ENCODE peak calls at places on chromosomes 13 and 19, in seven cellular contexts. One of them, this sample, is unnamed.

GRCh38 chr13:75418997-75419396 is 63.0 kb downstream of the TBC1D4 start:
- DNase-seq in pancreas: no peak
- DNase-seq in stomach: no peak
- DNase-seq in tibial nerve: no peak
- DNase-seq in mucosa of descending colon: no peak
- DNase-seq in IMR-90: peak; percentile 21
- DNase-seq in ovary: no peak
- DNase-seq in this sample: no peak

GRCh38 chr19:7872306-7873204 is 1.6 kb downstream of the PRR36 start:
- DNase-seq in tibial nerve: no peak
- DNase-seq in ovary: no peak
- DNase-seq in IMR-90: no peak
- DNase-seq in stomach: no peak
- DNase-seq in pancreas: no peak
- DNase-seq in mucosa of descending colon: no peak
- DNase-seq in this sample: no peak

GRCh38 chr13:52916483-52916990 is 68.1 kb upstream of the PCDH8 start:
- DNase-seq in tibial nerve: no peak
- DNase-seq in pancreas: no peak
- DNase-seq in mucosa of descending colon: no peak
- DNase-seq in IMR-90: no peak
- DNase-seq in stomach: no peak
- DNase-seq in ovary: no peak
- DNase-seq in this sample: no peak

GRCh38 chr13:110226051-110226562 is 80.8 kb downstream of the COL4A1 start:
- DNase-seq in tibial nerve: no peak
- DNase-seq in pancreas: no peak
- DNase-seq in IMR-90: peak; percentile 64
- DNase-seq in stomach: no peak
- DNase-seq in ovary: no peak
- DNase-seq in mucosa of descending colon: no peak
- DNase-seq in this sample: no peak

GRCh38 chr13:113631341-113632095 is 26.5 kb downstream of the ATP4B start:
- DNase-seq in mucosa of descending colon: no peak
- DNase-seq in pancreas: peak; percentile 13
- DNase-seq in ovary: no peak
- DNase-seq in IMR-90: no peak
- DNase-seq in tibial nerve: no peak
- DNase-seq in stomach: no peak
- DNase-seq in this sample: no peak

GRCh38 chr19:35236638-35237400 is 8.3 kb upstream of the FAM187B start:
- DNase-seq in tibial nerve: no peak
- DNase-seq in pancreas: no peak
- DNase-seq in mucosa of descending colon: peak; percentile 51
- DNase-seq in ovary: no peak
- DNase-seq in IMR-90: no peak
- DNase-seq in stomach: no peak
- DNase-seq in this sample: no peak

GRCh38 chr13:98419786-98420559 is 156.9 kb downstream of the STK24 start:
- DNase-seq in IMR-90: no peak
- DNase-seq in ovary: no peak
- DNase-seq in mucosa of descending colon: no peak
- DNase-seq in tibial nerve: no peak
- DNase-seq in pancreas: no peak
- DNase-seq in stomach: no peak
- DNase-seq in this sample: no peak

GRCh38 chr13:99018418-99019180 is 40.7 kb upstream of the DOCK9 start:
- DNase-seq in tibial nerve: no peak
- DNase-seq in stomach: no peak
- DNase-seq in pancreas: no peak
- DNase-seq in IMR-90: peak; percentile 68
- DNase-seq in ovary: no peak
- DNase-seq in mucosa of descending colon: no peak
- DNase-seq in this sample: no peak

GRCh38 chr19:13986348-13986904 is 19.7 kb downstream of the RFX1 start:
- DNase-seq in IMR-90: peak; percentile 72
- DNase-seq in mucosa of descending colon: peak; percentile 84
- DNase-seq in tibial nerve: peak; percentile 64
- DNase-seq in pancreas: no peak
- DNase-seq in stomach: peak; percentile 82
- DNase-seq in ovary: peak; percentile 52
- DNase-seq in this sample: peak; percentile 64

GRCh38 chr19:892243-892996 is 567 bp downstream of the MED16 start:
- DNase-seq in ovary: peak; percentile 68
- DNase-seq in IMR-90: no peak
- DNase-seq in stomach: no peak
- DNase-seq in mucosa of descending colon: no peak
- DNase-seq in tibial nerve: no peak
- DNase-seq in pancreas: peak; percentile 78
- DNase-seq in this sample: no peak

GRCh38 chr19:42126565-42126964 is 5.7 kb downstream of the POU2F2 start:
- DNase-seq in stomach: no peak
- DNase-seq in mucosa of descending colon: no peak
- DNase-seq in tibial nerve: no peak
- DNase-seq in pancreas: no peak
- DNase-seq in IMR-90: no peak
- DNase-seq in ovary: no peak
- DNase-seq in this sample: no peak

GRCh38 chr13:28489536-28489935 is 5.4 kb downstream of the FLT1 start:
- DNase-seq in stomach: no peak
- DNase-seq in pancreas: no peak
- DNase-seq in mucosa of descending colon: no peak
- DNase-seq in ovary: no peak
- DNase-seq in tibial nerve: no peak
- DNase-seq in IMR-90: peak; percentile 45
- DNase-seq in this sample: no peak

GRCh38 chr13:45604892-45605291 is 10.6 kb downstream of the ERICH6B start:
- DNase-seq in ovary: no peak
- DNase-seq in IMR-90: no peak
- DNase-seq in stomach: no peak
- DNase-seq in mucosa of descending colon: no peak
- DNase-seq in pancreas: no peak
- DNase-seq in tibial nerve: no peak
- DNase-seq in this sample: no peak

GRCh38 chr19:35404879-35405622 is 34.2 kb downstream of the GPR42 start:
- DNase-seq in IMR-90: peak; percentile 92
- DNase-seq in tibial nerve: no peak
- DNase-seq in mucosa of descending colon: peak; percentile 22
- DNase-seq in stomach: peak; percentile 37
- DNase-seq in pancreas: no peak
- DNase-seq in ovary: no peak
- DNase-seq in this sample: no peak

GRCh38 chr13:57353831-57354230 is 186.8 kb downstream of the PRR20E start:
- DNase-seq in mucosa of descending colon: no peak
- DNase-seq in stomach: no peak
- DNase-seq in tibial nerve: no peak
- DNase-seq in IMR-90: no peak
- DNase-seq in pancreas: no peak
- DNase-seq in ovary: no peak
- DNase-seq in this sample: no peak

GRCh38 chr19:35775046-35775297 is 392 bp upstream of the ARHGAP33 start:
- DNase-seq in pancreas: no peak
- DNase-seq in tibial nerve: no peak
- DNase-seq in ovary: no peak
- DNase-seq in mucosa of descending colon: peak; percentile 16
- DNase-seq in IMR-90: no peak
- DNase-seq in stomach: no peak
- DNase-seq in this sample: no peak

GRCh38 chr13:25668345-25668744 is 296.6 kb downstream of the ATP8A2 start:
- DNase-seq in mucosa of descending colon: no peak
- DNase-seq in pancreas: no peak
- DNase-seq in tibial nerve: no peak
- DNase-seq in IMR-90: no peak
- DNase-seq in stomach: no peak
- DNase-seq in ovary: no peak
- DNase-seq in this sample: no peak

GRCh38 chr19:18494267-18494607 is 27.6 kb downstream of the ELL start:
- DNase-seq in ovary: no peak
- DNase-seq in pancreas: no peak
- DNase-seq in stomach: no peak
- DNase-seq in mucosa of descending colon: no peak
- DNase-seq in tibial nerve: no peak
- DNase-seq in IMR-90: peak; percentile 69
- DNase-seq in this sample: no peak

DNA sequence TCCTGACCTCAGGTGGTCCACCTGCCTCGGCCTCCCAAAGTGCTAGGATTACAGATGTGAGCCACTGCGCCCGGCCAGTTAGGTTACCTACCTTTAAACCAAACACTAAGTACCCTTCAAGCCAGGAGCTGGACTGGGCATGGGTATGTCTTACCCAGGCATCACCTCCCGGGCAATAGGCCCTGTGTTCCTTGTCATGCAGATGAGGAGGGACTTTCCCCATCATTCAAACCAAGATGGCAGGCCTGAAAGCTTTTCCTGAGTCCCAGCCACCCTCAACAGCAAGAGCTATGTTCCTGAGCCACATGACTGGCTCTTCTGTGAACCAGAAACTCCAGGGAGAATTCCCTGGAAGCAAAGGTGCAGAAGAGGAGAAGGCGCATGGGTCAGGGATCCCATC is 9.5 kb downstream of the RAB8A start:
- DNase-seq in tibial nerve: no peak
- DNase-seq in pancreas: no peak
- DNase-seq in ovary: no peak
- DNase-seq in mucosa of descending colon: no peak
- DNase-seq in IMR-90: no peak
- DNase-seq in stomach: no peak
- DNase-seq in this sample: no peak
- H3K4me1 ChIP-seq in tibial nerve: peaks cover 35% of the 10 kb centered on the region
- H3K4me1 ChIP-seq in pancreas: no peaks in the 10 kb centered on the region
- H3K4me1 ChIP-seq in ovary: no peaks in the 10 kb centered on the region
- H3K4me1 ChIP-seq in mucosa of descending colon: peaks cover 16% of the 10 kb centered on the region
- H3K4me1 ChIP-seq in IMR-90: no peaks in the 10 kb centered on the region
- H3K4me1 ChIP-seq in stomach: peaks cover 22% of the 10 kb centered on the region
- H3K4me1 ChIP-seq in this sample: no peaks in the 10 kb centered on the region

DNA sequence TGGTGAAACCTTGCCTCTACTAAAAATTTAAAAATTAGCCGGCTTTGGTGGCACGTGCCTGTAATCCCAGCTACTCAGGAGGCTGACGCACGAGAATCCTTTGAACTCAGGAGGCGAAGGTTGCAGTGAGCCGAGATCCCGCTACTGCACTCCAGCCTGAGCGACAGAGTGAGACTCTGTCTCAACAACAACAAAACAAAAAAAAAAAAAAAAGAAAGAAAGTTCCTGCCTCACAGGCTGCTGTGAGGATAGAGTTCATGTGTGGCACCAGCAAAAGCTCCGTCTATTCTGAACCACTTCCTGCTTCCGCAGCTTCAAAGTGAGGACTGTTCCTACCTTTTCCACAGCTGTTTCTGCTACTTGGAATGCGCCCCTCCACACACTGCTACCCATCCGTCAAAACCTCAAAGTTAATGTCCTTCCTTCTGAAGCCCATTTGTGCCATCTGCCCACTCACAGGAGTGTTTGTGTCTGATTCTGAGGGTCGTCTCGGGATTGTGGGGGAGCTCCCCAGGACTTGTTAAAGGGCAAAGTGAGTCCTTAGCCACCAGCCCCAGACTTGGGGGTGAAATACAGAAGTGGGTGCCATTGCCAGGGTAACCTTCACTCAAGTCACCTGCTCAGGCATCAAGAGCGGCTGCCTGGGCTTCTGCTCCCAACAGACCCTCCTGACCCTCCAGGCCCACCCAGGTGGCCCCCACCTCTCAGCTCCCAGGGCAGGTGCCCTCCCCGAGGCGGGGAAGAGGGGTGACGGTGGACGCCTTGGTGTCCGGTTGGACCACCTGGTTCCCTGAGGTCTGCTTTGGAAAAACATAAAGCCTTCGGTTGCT is 2.9 kb downstream of the MFSD12 start:
- DNase-seq in IMR-90: no peak
- DNase-seq in tibial nerve: no peak
- DNase-seq in stomach: no peak
- DNase-seq in pancreas: no peak
- DNase-seq in mucosa of descending colon: no peak
- DNase-seq in ovary: no peak
- DNase-seq in this sample: no peak
- H3K4me1 ChIP-seq in IMR-90: peaks cover 16% of the 10 kb centered on the region
- H3K4me1 ChIP-seq in tibial nerve: peaks cover 29% of the 10 kb centered on the region
- H3K4me1 ChIP-seq in stomach: peaks cover 49% of the 10 kb centered on the region
- H3K4me1 ChIP-seq in pancreas: no peaks in the 10 kb centered on the region
- H3K4me1 ChIP-seq in mucosa of descending colon: peaks cover 17% of the 10 kb centered on the region
- H3K4me1 ChIP-seq in ovary: peaks cover 10% of the 10 kb centered on the region
- H3K4me1 ChIP-seq in this sample: peaks cover 2% of the 10 kb centered on the region

GRCh38 chr13:95258619-95259194 is 42.5 kb downstream of the ABCC4 start:
- DNase-seq in stomach: no peak
- DNase-seq in tibial nerve: no peak
- DNase-seq in IMR-90: no peak
- DNase-seq in ovary: no peak
- DNase-seq in pancreas: peak; percentile 40
- DNase-seq in mucosa of descending colon: no peak
- DNase-seq in this sample: no peak
- H3K4me1 ChIP-seq in stomach: no peaks in the 10 kb centered on the region
- H3K4me1 ChIP-seq in tibial nerve: no peaks in the 10 kb centered on the region
- H3K4me1 ChIP-seq in IMR-90: peaks cover 20% of the 10 kb centered on the region
- H3K4me1 ChIP-seq in ovary: no peaks in the 10 kb centered on the region
- H3K4me1 ChIP-seq in pancreas: no peaks in the 10 kb centered on the region
- H3K4me1 ChIP-seq in mucosa of descending colon: no peaks in the 10 kb centered on the region
- H3K4me1 ChIP-seq in this sample: no peaks in the 10 kb centered on the region

GRCh38 chr13:44104969-44105368 is 225.3 kb downstream of the LACC1 start:
- DNase-seq in ovary: no peak
- DNase-seq in tibial nerve: no peak
- DNase-seq in mucosa of descending colon: no peak
- DNase-seq in IMR-90: no peak
- DNase-seq in pancreas: no peak
- DNase-seq in stomach: no peak
- DNase-seq in this sample: no peak
- H3K4me1 ChIP-seq in ovary: peaks cover 4% of the 10 kb centered on the region
- H3K4me1 ChIP-seq in tibial nerve: peaks cover 9% of the 10 kb centered on the region
- H3K4me1 ChIP-seq in mucosa of descending colon: peaks cover 29% of the 10 kb centered on the region
- H3K4me1 ChIP-seq in IMR-90: no peaks in the 10 kb centered on the region
- H3K4me1 ChIP-seq in pancreas: no peaks in the 10 kb centered on the region
- H3K4me1 ChIP-seq in stomach: peaks cover 34% of the 10 kb centered on the region
- H3K4me1 ChIP-seq in this sample: no peaks in the 10 kb centered on the region

GRCh38 chr19:55602104-55603001 is 2.3 kb downstream of the ZNF524 start:
- DNase-seq in mucosa of descending colon: no peak
- DNase-seq in ovary: peak; percentile 63
- DNase-seq in tibial nerve: no peak
- DNase-seq in IMR-90: no peak
- DNase-seq in pancreas: peak; percentile 60
- DNase-seq in stomach: no peak
- DNase-seq in this sample: no peak
- H3K4me1 ChIP-seq in mucosa of descending colon: peaks cover 37% of the 10 kb centered on the region
- H3K4me1 ChIP-seq in ovary: peaks cover 6% of the 10 kb centered on the region
- H3K4me1 ChIP-seq in tibial nerve: peaks cover 21% of the 10 kb centered on the region
- H3K4me1 ChIP-seq in IMR-90: peaks cover 9% of the 10 kb centered on the region
- H3K4me1 ChIP-seq in pancreas: no peaks in the 10 kb centered on the region
- H3K4me1 ChIP-seq in stomach: peaks cover 72% of the 10 kb centered on the region
- H3K4me1 ChIP-seq in this sample: peaks cover 1% of the 10 kb centered on the region

This sample was measured in iPS DF 6.9.